ENCODE peak calls at places on chromosomes 1 and 21, in six cellular contexts. E is GM18507; F is activated T-helper 1 cell treated with anti-CD3 and anti-CD28 coated beads, Interleukin-12 subunit alpha, Interleukin-12 subunit beta, Interleukin-2, Interleukin-4 antibody, amounts not matched to agents 30 ng/mL and 10 ng/mL and 1 ng/mL, durations not matched to agents 14 hours and 24 hours and 36 hours; Z is DMS153; R is ACHN; K is H54. V is an unnamed sample.

GRCh38 chr1:2145946-2146835 is 48.4 kb downstream of the FAAP20 start:
- DNase-seq in E (no peak), F (no peak), Z (no peak), R (no peak), K (no peak), V (no peak)

GRCh38 chr21:43193651-43194302 is 25.0 kb downstream of the CRYAA start:
- DNase-seq in E (no peak), F (no peak), Z (no peak), R (peak), K (peak), V (no peak)

GRCh38 chr1:16981269-16981849 is 939 bp upstream of the MFAP2 start:
- DNase-seq in E (no peak), F (no peak), Z (no peak), R (peak), K (peak), V (no peak)

GRCh38 chr1:42282024-42282579 is 52.9 kb downstream of the FOXJ3 start:
- DNase-seq in E (no peak), F (no peak), Z (no peak), R (no peak), K (no peak), V (no peak)

GRCh38 chr21:39153373-39153772 is 29.9 kb downstream of the PSMG1 start:
- DNase-seq in E (no peak), F (no peak), Z (no peak), R (peak), K (no peak), V (no peak)

GRCh38 chr1:215905493-215906095 is 338.5 kb downstream of the KCTD3 start:
- DNase-seq in E (no peak), F (no peak), Z (no peak), R (no peak), K (no peak), V (no peak)

GRCh38 chr1:173863224-173864151 is 4.3 kb downstream of the GAS5 start:
- DNase-seq in E (no peak), F (no peak), Z (no peak), R (no peak), K (no peak), V (no peak)

GRCh38 chr1:8356256-8357209 is 38.6 kb downstream of the SLC45A1 start:
- DNase-seq in E (no peak), F (no peak), Z (no peak), R (no peak), K (no peak), V (no peak)

GRCh38 chr1:54574158-54574778 is 26.2 kb downstream of the ACOT11 start:
- DNase-seq in E (no peak), F (no peak), Z (no peak), R (no peak), K (no peak), V (no peak)

GRCh38 chr1:91190996-91191395 is 169.2 kb upstream of the ZNF644 start:
- DNase-seq in E (no peak), F (no peak), Z (no peak), R (no peak), K (no peak), V (no peak)

GRCh38 chr1:91883470-91883869 is 2.5 kb downstream of the TGFBR3 start:
- DNase-seq in E (no peak), F (no peak), Z (no peak), R (peak), K (no peak), V (peak)

GRCh38 chr1:211480941-211481545 is 10.9 kb downstream of the RD3 start:
- DNase-seq in E (no peak), F (no peak), Z (no peak), R (no peak), K (no peak), V (no peak)

GRCh38 chr1:22388666-22389455 is 62.8 kb upstream of the ZBTB40 start:
- DNase-seq in E (no peak), F (no peak), Z (no peak), R (no peak), K (no peak), V (no peak)

GRCh38 chr1:228362141-228362883 is 44.3 kb downstream of the TRIM11 start:
- DNase-seq in E (no peak), F (no peak), Z (no peak), R (no peak), K (no peak), V (no peak)

GRCh38 chr1:207029991-207030521 is 2.5 kb downstream of the C1orf116 start:
- DNase-seq in E (no peak), F (no peak), Z (no peak), R (no peak), K (no peak), V (no peak)

GRCh38 chr1:16921391-16922185 is at the start of gene CROCC:
- DNase-seq in E (no peak), F (peak), Z (no peak), R (peak), K (no peak), V (no peak)

GRCh38 chr1:93471911-93472310 is 24.0 kb downstream of the FNBP1L start:
- DNase-seq in E (no peak), F (no peak), Z (no peak), R (no peak), K (no peak), V (no peak)

GRCh38 chr1:115811140-115811828 is 29.6 kb downstream of the NHLH2 start:
- DNase-seq in E (no peak), F (no peak), Z (no peak), R (no peak), K (no peak), V (peak)

GRCh38 chr1:20593766-20594165 is 4.9 kb downstream of the CDA start:
- DNase-seq in E (no peak), F (no peak), Z (no peak), R (no peak), K (no peak), V (no peak)

GRCh38 chr1:116766616-116767469 is 12.6 kb downstream of the CD2 start:
- DNase-seq in E (no peak), F (no peak), Z (no peak), R (no peak), K (no peak), V (no peak)

GRCh38 chr1:37449936-37450335 is 24.4 kb upstream of the ZC3H12A start:
- DNase-seq in E (no peak), F (no peak), Z (no peak), R (no peak), K (no peak), V (no peak)

GRCh38 chr1:184322253-184322652 is 64.6 kb upstream of the C1orf21 start:
- DNase-seq in E (no peak), F (no peak), Z (no peak), R (no peak), K (no peak), V (no peak)

GRCh38 chr1:183218039-183218618 is 32.1 kb downstream of the LAMC2 start:
- DNase-seq in E (no peak), F (no peak), Z (peak), R (no peak), K (no peak), V (no peak)

GRCh38 chr1:233994112-233994511 is 89.6 kb downstream of the SLC35F3 start:
- DNase-seq in E (no peak), F (no peak), Z (no peak), R (no peak), K (no peak), V (no peak)

GRCh38 chr1:147177611-147178370 is 5.5 kb upstream of the PRKAB2 start:
- DNase-seq in E (no peak), F (no peak), Z (no peak), R (no peak), K (no peak), V (no peak)

GRCh38 chr1:31880957-31881697 is 57.0 kb downstream of the PTP4A2 start:
- DNase-seq in E (no peak), F (no peak), Z (no peak), R (no peak), K (no peak), V (no peak)

GRCh38 chr1:75265792-75266191 is 131.6 kb downstream of the LHX8 start:
- DNase-seq in E (no peak), F (no peak), Z (peak), R (peak), K (no peak), V (peak)

GRCh38 chr1:158496379-158496778 is 24.4 kb downstream of the OR10R2 start:
- DNase-seq in E (no peak), F (no peak), Z (peak), R (peak), K (no peak), V (no peak)